ENCODE peak calls at places on chromosomes 1 and 21, in eight cellular contexts. V is HL-60, Y is T-helper 9 cell, Q is Peyer's patch, P is adipocyte, C is NCI-H1105, U is tibial nerve, W is heart left ventricle. M is an unnamed sample.

GRCh38 chr1:96863449-96863848 is 141.9 kb downstream of the PTBP2 start:
- DNase-seq in V (no peak), Y (no peak), Q (no peak), P (no peak), C (no peak), U (no peak), W (no peak), M (no peak)

GRCh38 chr21:33403786-33404571 is 766 bp downstream of the IFNGR2 start:
- DNase-seq in V (peak), Y (no peak), Q (peak), P (peak), C (peak), U (peak), W (peak), M (peak)

GRCh38 chr21:32134441-32135159 is 144.2 kb downstream of the MIS18A start:
- DNase-seq in V (no peak), Y (no peak), Q (no peak), P (no peak), C (no peak), U (no peak), W (no peak), M (peak)

GRCh38 chr1:189803364-189803763 is 674.3 kb downstream of the BRINP3 start:
- DNase-seq in V (no peak), Y (no peak), Q (no peak), P (no peak), C (no peak), U (no peak), W (no peak), M (peak)

GRCh38 chr1:217948741-217949140 is 317.6 kb downstream of the SPATA17 start:
- DNase-seq in V (no peak), Y (no peak), Q (no peak), P (peak), C (no peak), U (no peak), W (no peak), M (no peak)

GRCh38 chr1:220031290-220031689 is 15.0 kb downstream of the EPRS1 start:
- DNase-seq in V (no peak), Y (no peak), Q (no peak), P (no peak), C (no peak), U (no peak), W (no peak), M (no peak)

GRCh38 chr1:18936814-18937481 is 19.5 kb downstream of the IFFO2 start:
- DNase-seq in V (no peak), Y (no peak), Q (no peak), P (no peak), C (no peak), U (no peak), W (no peak), M (peak)

GRCh38 chr1:54945393-54945936 is 35.0 kb upstream of the TMEM61 start:
- DNase-seq in V (peak), Y (no peak), Q (peak), P (no peak), C (no peak), U (no peak), W (no peak), M (no peak)

GRCh38 chr1:28510350-28511223 is 4.7 kb downstream of the RCC1 start:
- DNase-seq in V (no peak), Y (no peak), Q (no peak), P (peak), C (no peak), U (no peak), W (no peak), M (peak)

GRCh38 chr1:13550663-13551062 is 33.0 kb upstream of the PDPN start:
- DNase-seq in V (no peak), Y (no peak), Q (no peak), P (peak), C (no peak), U (no peak), W (no peak), M (peak)

GRCh38 chr1:158942490-158942889 is 11.1 kb downstream of the PYHIN1 start:
- DNase-seq in V (no peak), Y (no peak), Q (no peak), P (no peak), C (no peak), U (no peak), W (no peak), M (no peak)

M was measured in NCI-H82.